ENCODE peak calls at places on chromosomes 13 and 19, in eight cellular contexts. M, O, B, V, Y, J, S and A are unnamed samples.

GRCh38 chr13:73767191-73767741 is 366.9 kb downstream of the KLF12 start:
- DNase-seq in J (no peak), M (no peak), S (no peak), Y (peak; percentile 68), O (peak; percentile 18), B (no peak), V (no peak), A (no peak)

GRCh38 chr13:36088001-36088400 is 43.2 kb downstream of the DCLK1 start:
- DNase-seq in O (no peak), S (no peak), J (no peak), V (no peak), Y (no peak), B (no peak), M (no peak), A (no peak)

GRCh38 chr13:101217086-101217485 is 199.2 kb downstream of the NALCN start:
- DNase-seq in Y (no peak), V (no peak), B (no peak), M (no peak), O (no peak), J (no peak), S (no peak), A (no peak)

GRCh38 chr13:93535256-93535655 is 308.6 kb downstream of the GPC6 start:
- DNase-seq in V (no peak), J (no peak), O (no peak), M (no peak), B (no peak), S (no peak), Y (no peak), A (no peak)

GRCh38 chr13:36370108-36370429 is 23.9 kb upstream of the SPART start:
- DNase-seq in O (peak; percentile 46), J (no peak), B (peak; percentile 23), V (no peak), S (peak; percentile 83), M (no peak), Y (no peak), A (no peak)

GRCh38 chr13:60758637-60759036 is 361.6 kb downstream of the TDRD3 start:
- DNase-seq in V (no peak), M (no peak), S (no peak), B (no peak), J (no peak), O (no peak), Y (no peak), A (no peak)

GRCh38 chr19:10254244-10254643 is 2.2 kb downstream of the MRPL4 start:
- DNase-seq in B (no peak), V (no peak), O (no peak), Y (no peak), J (no peak), M (no peak), S (no peak), A (no peak)

GRCh38 chr13:33543631-33544030 is 258.1 kb upstream of the STARD13 start:
- DNase-seq in O (no peak), V (no peak), S (no peak), J (no peak), B (no peak), Y (no peak), M (no peak), A (no peak)

GRCh38 chr13:111484129-111484925 is 163.9 kb downstream of the TEX29 start:
- DNase-seq in J (no peak), M (no peak), O (no peak), S (no peak), B (no peak), Y (no peak), V (no peak), A (no peak)

GRCh38 chr19:3708207-3708931 is at the start of gene TJP3:
- DNase-seq in S (no peak), V (no peak), J (no peak), Y (no peak), M (no peak), B (no peak), O (no peak), A (no peak)

GRCh38 chr13:84641491-84641890 is 759.2 kb upstream of the SLITRK1 start:
- DNase-seq in O (no peak), J (no peak), M (no peak), V (no peak), S (no peak), Y (no peak), B (no peak), A (no peak)

GRCh38 chr19:32458500-32459123 is 53.0 kb downstream of the DPY19L3 start:
- DNase-seq in V (no peak), O (no peak), J (no peak), Y (no peak), M (no peak), B (no peak), S (no peak), A (no peak)

GRCh38 chr13:49584771-49585182 is 581 bp downstream of the RCBTB1 start:
- DNase-seq in B (no peak), M (no peak), J (no peak), V (no peak), S (no peak), Y (peak; percentile 6), O (no peak), A (no peak)

GRCh38 chr13:90016688-90017087 is 1330.8 kb upstream of the MIR17HG start:
- DNase-seq in S (no peak), O (no peak), J (no peak), Y (no peak), V (no peak), M (no peak), B (no peak), A (no peak)

GRCh38 chr19:48999481-49000325 is 6.0 kb downstream of the RUVBL2 start:
- DNase-seq in Y (peak; percentile 65), B (no peak), O (no peak), V (no peak), M (no peak), J (peak; percentile 55), S (peak; percentile 84), A (peak; percentile 45)

GRCh38 chr19:52237771-52238400 is 31.5 kb upstream of the ZNF766 start:
- DNase-seq in B (peak; percentile 68), S (peak; percentile 73), J (peak; percentile 34), V (peak; percentile 27), O (peak; percentile 10), Y (peak; percentile 48), M (peak; percentile 27), A (peak; percentile 24)

GRCh38 chr13:60397693-60398437 is 845 bp downstream of the TDRD3 start:
- DNase-seq in V (no peak), Y (peak; percentile 26), S (peak; percentile 85), J (peak; percentile 39), M (no peak), O (no peak), B (peak; percentile 49), A (peak; percentile 33)

GRCh38 chr13:73179906-73180305 is 121.1 kb downstream of the KLF5 start:
- DNase-seq in J (no peak), M (no peak), O (no peak), Y (no peak), S (no peak), V (no peak), B (no peak), A (no peak)

GRCh38 chr19:30171795-30172642 is 200.2 kb upstream of the ZNF536 start:
- DNase-seq in S (no peak), V (no peak), B (no peak), O (no peak), J (no peak), M (no peak), Y (no peak), A (no peak)

GRCh38 chr19:18230941-18231734 is 4.9 kb upstream of the PDE4C start:
- DNase-seq in V (no peak), B (no peak), S (peak; percentile 83), O (peak; percentile 44), M (no peak), J (no peak), Y (no peak), A (peak; percentile 60)

GRCh38 chr19:35592226-35592625 is 6.3 kb downstream of the PMIS2 start:
- DNase-seq in M (no peak), S (no peak), O (no peak), V (no peak), B (no peak), Y (peak; percentile 17), J (no peak), A (peak; percentile 17)

GRCh38 chr13:32622827-32623226 is 36.6 kb downstream of the PDS5B start:
- DNase-seq in J (peak; percentile 7), V (no peak), M (no peak), Y (no peak), B (no peak), O (no peak), S (no peak), A (no peak)

GRCh38 chr19:16372065-16372915 is 47.7 kb downstream of the KLF2 start:
- DNase-seq in M (no peak), S (no peak), V (no peak), B (no peak), Y (no peak), O (no peak), J (no peak), A (no peak)

GRCh38 chr13:102399791-102400618 is 1.8 kb downstream of the FGF14 start:
- DNase-seq in M (no peak), J (no peak), O (no peak), B (peak; percentile 15), Y (no peak), S (peak; percentile 85), V (no peak), A (no peak)

GRCh38 chr13:108705031-108705430 is 75.6 kb downstream of the MYO16 start:
- DNase-seq in V (no peak), B (no peak), M (no peak), O (no peak), J (no peak), S (no peak), Y (no peak), A (peak; percentile 23)

GRCh38 chr13:56736966-56737365 is 403.8 kb upstream of the PRR20A start:
- DNase-seq in J (no peak), M (no peak), V (no peak), S (no peak), B (no peak), Y (no peak), O (no peak), A (no peak)

GRCh38 chr13:99559560-99559959 is 58.3 kb downstream of the TM9SF2 start:
- DNase-seq in V (no peak), S (no peak), Y (no peak), O (no peak), M (no peak), B (no peak), J (no peak), A (no peak)

GRCh38 chr19:38841180-38841766 is 8.5 kb downstream of the HNRNPL start:
- DNase-seq in M (no peak), S (peak; percentile 23), O (no peak), B (no peak), V (no peak), Y (no peak), J (no peak), A (no peak)

GRCh38 chr13:109348514-109349340 is 437.7 kb downstream of the IRS2 start:
- DNase-seq in O (no peak), J (no peak), S (no peak), V (no peak), M (no peak), Y (no peak), B (no peak), A (peak; percentile 24)